ENCODE peak calls at places on chromosomes 3 and 15, in nine cellular contexts. F is breast epithelium, W is stomach, H is HCT116, D is suprapubic skin, O is spleen, G is sigmoid colon, B is K562, J is GM12878. C is an unnamed sample.

GRCh38 chr3:197183582-197183981 is 114.8 kb downstream of the DLG1 start:
- DNase-seq in F (no peak), W (no peak), H (no peak), D (no peak), O (no peak), G (no peak), B (no peak), J (no peak), C (no peak)

GRCh38 chr15:58748787-58749531 is 548 bp downstream of the ADAM10 start:
- DNase-seq in F (peak; percentile 56), W (peak; percentile 49), H (no peak), D (peak; percentile 76), O (peak; percentile 91), G (peak; percentile 75), B (peak; percentile 77), J (no peak), C (peak; percentile 59)

GRCh38 chr15:101090460-101090853 is 161.4 kb downstream of the CHSY1 start:
- DNase-seq in F (no peak), W (no peak), H (no peak), D (no peak), O (no peak), G (no peak), B (no peak), J (no peak), C (no peak)

GRCh38 chr15:33912326-33912725 is 56.0 kb upstream of the CHRM5 start:
- DNase-seq in F (no peak), W (no peak), H (no peak), D (no peak), O (no peak), G (no peak), B (no peak), J (no peak), C (no peak)

GRCh38 chr15:100686725-100687488 is 84.5 kb downstream of the ASB7 start:
- DNase-seq in F (no peak), W (no peak), H (no peak), D (no peak), O (no peak), G (no peak), B (no peak), J (no peak), C (no peak)

GRCh38 chr15:68817304-68818087 is 3.2 kb downstream of the ANP32A start:
- DNase-seq in F (peak; percentile 75), W (peak; percentile 81), H (no peak), D (peak; percentile 78), O (peak; percentile 93), G (peak; percentile 84), B (peak; percentile 78), J (no peak), C (peak; percentile 93)

GRCh38 chr15:58551764-58552504 is 120.1 kb downstream of the LIPC start:
- DNase-seq in F (no peak), W (peak; percentile 23), H (no peak), D (no peak), O (no peak), G (no peak), B (peak; percentile 77), J (no peak), C (no peak)

GRCh38 chr3:184600685-184601377 is 39.2 kb downstream of the EPHB3 start:
- DNase-seq in F (no peak), W (no peak), H (no peak), D (no peak), O (no peak), G (peak; percentile 56), B (no peak), J (no peak), C (no peak)

GRCh38 chr15:38826880-38827279 is 262.3 kb upstream of the RASGRP1 start:
- DNase-seq in F (no peak), W (no peak), H (no peak), D (no peak), O (no peak), G (no peak), B (no peak), J (no peak), C (no peak)

GRCh38 chr15:60651155-60651554 is 172.2 kb upstream of the ICE2 start:
- DNase-seq in F (no peak), W (no peak), H (no peak), D (no peak), O (no peak), G (no peak), B (no peak), J (no peak), C (no peak)

GRCh38 chr3:187739561-187740445 is 5.5 kb downstream of the BCL6 start:
- DNase-seq in F (peak; percentile 79), W (peak; percentile 78), H (peak; percentile 60), D (peak; percentile 92), O (peak; percentile 96), G (peak; percentile 98), B (peak; percentile 86), J (no peak), C (peak; percentile 97)

GRCh38 chr3:187738400-187739124 is 6.7 kb downstream of the BCL6 start:
- DNase-seq in F (peak; percentile 87), W (peak; percentile 87), H (peak; percentile 83), D (peak; percentile 93), O (peak; percentile 92), G (peak; percentile 97), B (peak; percentile 86), J (no peak), C (peak; percentile 91)

GRCh38 chr3:187740446-187741399 is 4.5 kb downstream of the BCL6 start:
- DNase-seq in F (peak; percentile 81), W (peak; percentile 69), H (no peak), D (peak; percentile 90), O (peak; percentile 94), G (peak; percentile 90), B (peak; percentile 69), J (no peak), C (peak; percentile 94)

GRCh38 chr3:187738089-187738399 is 7.2 kb downstream of the BCL6 start:
- DNase-seq in F (no peak), W (no peak), H (no peak), D (no peak), O (no peak), G (no peak), B (no peak), J (no peak), C (no peak)

GRCh38 chr3:187739125-187739560 is 6.1 kb downstream of the BCL6 start:
- DNase-seq in F (no peak), W (peak; percentile 56), H (no peak), D (peak; percentile 86), O (peak; percentile 89), G (no peak), B (no peak), J (no peak), C (no peak)
- H3K27me3 ChIP-seq in F (no peaks in the 10 kb centered on the region), W (no peaks in the 10 kb centered on the region), H (no peaks in the 10 kb centered on the region), D (no peaks in the 10 kb centered on the region), O (no peaks in the 10 kb centered on the region), G (no peaks in the 10 kb centered on the region), B (no peaks in the 10 kb centered on the region), J (peaks cover 23% of the 10 kb centered on the region), C (no peaks in the 10 kb centered on the region)

GRCh38 chr3:57756022-57756527 is at the start of gene SLMAP:
- DNase-seq in F (peak; percentile 97), W (peak; percentile 98), H (peak; percentile 96), D (peak; percentile 99), O (peak; percentile 100), G (peak; percentile 99), B (peak; percentile 94), J (peak; percentile 90), C (peak; percentile 98)
- TF ChIP-seq POLR2A in F (no peak), W (peak; percentile 22), H (peak; percentile 57), D (peak; percentile 61), O (peak; percentile 53), G (peak; percentile 47), B (peak; percentile 84), J (peak; percentile 98), C (peak; percentile 67)

GRCh38 chr3:11481561-11481960 is 162.2 kb downstream of the VGLL4 start:
- DNase-seq in F (no peak), W (peak; percentile 65), H (no peak), D (no peak), O (no peak), G (no peak), B (peak; percentile 42), J (no peak), C (no peak)

GRCh38 chr3:11478167-11478566 is 165.5 kb downstream of the VGLL4 start:
- DNase-seq in F (no peak), W (no peak), H (no peak), D (no peak), O (no peak), G (no peak), B (no peak), J (no peak), C (no peak)

GRCh38 chr3:11482024-11482423 is 161.7 kb downstream of the VGLL4 start:
- DNase-seq in F (no peak), W (peak; percentile 62), H (no peak), D (no peak), O (no peak), G (peak; percentile 87), B (no peak), J (no peak), C (peak; percentile 22)

GRCh38 chr3:11479230-11479620 is 164.5 kb downstream of the VGLL4 start:
- DNase-seq in F (no peak), W (no peak), H (no peak), D (no peak), O (no peak), G (no peak), B (no peak), J (no peak), C (no peak)

GRCh38 chr3:11480663-11481298 is 162.9 kb downstream of the VGLL4 start:
- DNase-seq in F (no peak), W (peak; percentile 48), H (no peak), D (no peak), O (no peak), G (peak; percentile 89), B (peak; percentile 61), J (no peak), C (no peak)
- TF ChIP-seq POLR2AphosphoS5 in F (no peak), W (peak; percentile 14), H (no peak), D (no peak), O (no peak), G (peak; percentile 94), B (no peak), J (no peak), C (no peak)

GRCh38 chr3:122082357-122082756 is 27.2 kb downstream of the CD86 start:
- DNase-seq in F (no peak), W (no peak), H (no peak), D (no peak), O (no peak), G (no peak), B (no peak), J (no peak), C (no peak)

GRCh38 chr3:122081543-122081942 is 26.4 kb downstream of the CD86 start:
- DNase-seq in F (no peak), W (no peak), H (no peak), D (no peak), O (no peak), G (no peak), B (no peak), J (no peak), C (no peak)

GRCh38 chr3:122088519-122088918 is 33.4 kb downstream of the CD86 start:
- DNase-seq in F (no peak), W (no peak), H (no peak), D (no peak), O (no peak), G (no peak), B (no peak), J (no peak), C (no peak)

GRCh38 chr3:122085666-122086065 is 30.5 kb downstream of the CD86 start:
- DNase-seq in F (no peak), W (no peak), H (no peak), D (no peak), O (no peak), G (no peak), B (no peak), J (no peak), C (no peak)

DNA sequence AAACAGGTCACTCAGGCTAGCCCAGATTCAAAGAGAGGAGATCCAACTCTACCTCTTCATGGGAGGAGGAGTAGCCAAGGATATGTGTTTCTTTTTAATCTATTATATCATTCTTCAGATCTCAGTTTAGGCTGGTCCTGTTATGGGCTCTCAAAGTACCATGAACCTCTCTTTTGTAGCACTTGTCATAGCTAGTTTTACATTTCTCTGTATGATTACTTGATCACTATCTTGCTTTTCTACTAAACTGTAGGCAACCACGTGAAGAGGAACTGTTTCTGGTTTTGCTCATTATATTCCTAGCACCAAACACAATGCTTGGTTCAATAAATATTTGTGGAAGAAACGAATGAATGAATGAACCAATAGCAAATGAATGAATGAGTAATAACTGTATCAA is 29.6 kb downstream of the CD86 start:
- DNase-seq in F (no peak), W (no peak), H (no peak), D (no peak), O (no peak), G (no peak), B (no peak), J (no peak), C (no peak)
- H3K27me3 ChIP-seq in F (no peaks in the 10 kb centered on the region), W (no peaks in the 10 kb centered on the region), H (no peaks in the 10 kb centered on the region), D (no peaks in the 10 kb centered on the region), O (no peaks in the 10 kb centered on the region), G (no peaks in the 10 kb centered on the region), B (no peaks in the 10 kb centered on the region), J (no peaks in the 10 kb centered on the region), C (no peaks in the 10 kb centered on the region)